ENCODE peak calls at places on chromosomes 1 and 21, in seven cellular contexts. One of them, this sample, is unnamed.
A peak's percentile ranks its signal among the peaks of the same experiment; 100 is the strongest.

GRCh38 chr1:177383715-177384114 is 213.0 kb downstream of the BRINP2 start:
- DNase-seq in NCI-H446: no peak
- DNase-seq in NCI-H748 treated with DMSO at 0.1 percent for 48 hours: no peak
- DNase-seq in Right ventricle myocardium superior: no peak
- DNase-seq in GM20000: no peak
- DNase-seq in NCI-H774: no peak
- DNase-seq in tibial artery: no peak
- DNase-seq in this sample: no peak

GRCh38 chr1:182629674-182630073 is 25.5 kb upstream of the RGS16 start:
- DNase-seq in NCI-H748 treated with DMSO at 0.1 percent for 48 hours: no peak
- DNase-seq in GM20000: no peak
- DNase-seq in tibial artery: no peak
- DNase-seq in Right ventricle myocardium superior: no peak
- DNase-seq in NCI-H774: no peak
- DNase-seq in NCI-H446: no peak
- DNase-seq in this sample: no peak

GRCh38 chr1:185971688-185972087 is 237.5 kb downstream of the HMCN1 start:
- DNase-seq in Right ventricle myocardium superior: no peak
- DNase-seq in NCI-H774: no peak
- DNase-seq in NCI-H446: no peak
- DNase-seq in GM20000: no peak
- DNase-seq in NCI-H748 treated with DMSO at 0.1 percent for 48 hours: no peak
- DNase-seq in tibial artery: no peak
- DNase-seq in this sample: peak; percentile 94

GRCh38 chr21:29511076-29511475 is 212.4 kb downstream of the BACH1 start:
- DNase-seq in NCI-H774: no peak
- DNase-seq in Right ventricle myocardium superior: no peak
- DNase-seq in NCI-H748 treated with DMSO at 0.1 percent for 48 hours: no peak
- DNase-seq in GM20000: no peak
- DNase-seq in tibial artery: no peak
- DNase-seq in NCI-H446: no peak
- DNase-seq in this sample: no peak

GRCh38 chr1:3287656-3288160 is 166.8 kb upstream of the ARHGEF16 start:
- DNase-seq in NCI-H774: no peak
- DNase-seq in NCI-H748 treated with DMSO at 0.1 percent for 48 hours: no peak
- DNase-seq in Right ventricle myocardium superior: no peak
- DNase-seq in NCI-H446: no peak
- DNase-seq in tibial artery: no peak
- DNase-seq in GM20000: no peak
- DNase-seq in this sample: no peak

GRCh38 chr1:234823191-234824176 is 213.5 kb upstream of the IRF2BP2 start:
- DNase-seq in tibial artery: no peak
- DNase-seq in NCI-H774: peak; percentile 61
- DNase-seq in NCI-H446: no peak
- DNase-seq in Right ventricle myocardium superior: no peak
- DNase-seq in GM20000: no peak
- DNase-seq in NCI-H748 treated with DMSO at 0.1 percent for 48 hours: peak; percentile 45
- DNase-seq in this sample: no peak

GRCh38 chr1:244096691-244097090 is 45.6 kb downstream of the ZBTB18 start:
- DNase-seq in tibial artery: no peak
- DNase-seq in Right ventricle myocardium superior: no peak
- DNase-seq in NCI-H748 treated with DMSO at 0.1 percent for 48 hours: no peak
- DNase-seq in NCI-H446: no peak
- DNase-seq in GM20000: no peak
- DNase-seq in NCI-H774: no peak
- DNase-seq in this sample: no peak

GRCh38 chr1:57848406-57848805 is 424.5 kb upstream of the DAB1 start:
- DNase-seq in NCI-H748 treated with DMSO at 0.1 percent for 48 hours: no peak
- DNase-seq in Right ventricle myocardium superior: no peak
- DNase-seq in tibial artery: no peak
- DNase-seq in GM20000: no peak
- DNase-seq in NCI-H446: no peak
- DNase-seq in NCI-H774: no peak
- DNase-seq in this sample: peak; percentile 56

GRCh38 chr1:1001057-1001630 is 1.2 kb upstream of the HES4 start:
- DNase-seq in NCI-H774: no peak
- DNase-seq in Right ventricle myocardium superior: no peak
- DNase-seq in GM20000: peak; percentile 63
- DNase-seq in NCI-H748 treated with DMSO at 0.1 percent for 48 hours: no peak
- DNase-seq in NCI-H446: no peak
- DNase-seq in tibial artery: no peak
- DNase-seq in this sample: no peak

GRCh38 chr1:167747988-167748387 is 26.2 kb downstream of the MPZL1 start:
- DNase-seq in NCI-H748 treated with DMSO at 0.1 percent for 48 hours: no peak
- DNase-seq in GM20000: no peak
- DNase-seq in NCI-H446: no peak
- DNase-seq in tibial artery: no peak
- DNase-seq in NCI-H774: no peak
- DNase-seq in Right ventricle myocardium superior: no peak
- DNase-seq in this sample: no peak

GRCh38 chr1:109399326-109399957 is 1.7 kb upstream of the SORT1 start:
- DNase-seq in NCI-H748 treated with DMSO at 0.1 percent for 48 hours: peak; percentile 73
- DNase-seq in NCI-H774: peak; percentile 65
- DNase-seq in Right ventricle myocardium superior: no peak
- DNase-seq in NCI-H446: peak; percentile 83
- DNase-seq in tibial artery: no peak
- DNase-seq in GM20000: peak; percentile 65
- DNase-seq in this sample: no peak

GRCh38 chr1:93878501-93878888 is 511 bp downstream of the DNTTIP2 start:
- DNase-seq in Right ventricle myocardium superior: peak; percentile 50
- DNase-seq in GM20000: peak; percentile 61
- DNase-seq in NCI-H446: no peak
- DNase-seq in NCI-H774: no peak
- DNase-seq in tibial artery: no peak
- DNase-seq in NCI-H748 treated with DMSO at 0.1 percent for 48 hours: no peak
- DNase-seq in this sample: no peak

GRCh38 chr21:43973634-43973955 is 38.5 kb upstream of the TRAPPC10 start:
- DNase-seq in GM20000: no peak
- DNase-seq in tibial artery: no peak
- DNase-seq in Right ventricle myocardium superior: no peak
- DNase-seq in NCI-H446: no peak
- DNase-seq in NCI-H774: no peak
- DNase-seq in NCI-H748 treated with DMSO at 0.1 percent for 48 hours: no peak
- DNase-seq in this sample: no peak

GRCh38 chr1:151156515-151156819 is at the start of gene TNFAIP8L2:
- DNase-seq in Right ventricle myocardium superior: peak; percentile 83
- DNase-seq in NCI-H748 treated with DMSO at 0.1 percent for 48 hours: no peak
- DNase-seq in tibial artery: no peak
- DNase-seq in GM20000: peak; percentile 66
- DNase-seq in NCI-H446: no peak
- DNase-seq in NCI-H774: no peak
- DNase-seq in this sample: no peak

GRCh38 chr1:101004061-101004460 is 21.5 kb downstream of the DPH5 start:
- DNase-seq in NCI-H774: no peak
- DNase-seq in NCI-H748 treated with DMSO at 0.1 percent for 48 hours: no peak
- DNase-seq in tibial artery: no peak
- DNase-seq in NCI-H446: no peak
- DNase-seq in GM20000: no peak
- DNase-seq in Right ventricle myocardium superior: no peak
- DNase-seq in this sample: no peak

GRCh38 chr1:221166559-221167318 is 287.5 kb downstream of the HLX start:
- DNase-seq in NCI-H748 treated with DMSO at 0.1 percent for 48 hours: no peak
- DNase-seq in NCI-H446: no peak
- DNase-seq in GM20000: peak; percentile 26
- DNase-seq in tibial artery: no peak
- DNase-seq in Right ventricle myocardium superior: no peak
- DNase-seq in NCI-H774: no peak
- DNase-seq in this sample: no peak

GRCh38 chr1:229651546-229651945 is 25.5 kb downstream of the URB2 start:
- DNase-seq in NCI-H774: no peak
- DNase-seq in NCI-H748 treated with DMSO at 0.1 percent for 48 hours: no peak
- DNase-seq in tibial artery: no peak
- DNase-seq in NCI-H446: no peak
- DNase-seq in GM20000: no peak
- DNase-seq in Right ventricle myocardium superior: no peak
- DNase-seq in this sample: no peak

GRCh38 chr1:71565267-71565666 is 484.4 kb upstream of the ZRANB2 start:
- DNase-seq in NCI-H748 treated with DMSO at 0.1 percent for 48 hours: no peak
- DNase-seq in tibial artery: no peak
- DNase-seq in NCI-H774: no peak
- DNase-seq in GM20000: no peak
- DNase-seq in NCI-H446: no peak
- DNase-seq in Right ventricle myocardium superior: no peak
- DNase-seq in this sample: no peak

GRCh38 chr1:205976708-205977107 is 26.5 kb downstream of the RAB7B start:
- DNase-seq in NCI-H446: no peak
- DNase-seq in NCI-H748 treated with DMSO at 0.1 percent for 48 hours: no peak
- DNase-seq in NCI-H774: no peak
- DNase-seq in Right ventricle myocardium superior: peak; percentile 78
- DNase-seq in tibial artery: no peak
- DNase-seq in GM20000: no peak
- DNase-seq in this sample: no peak

GRCh38 chr1:24105368-24106160 is 6.4 kb downstream of the MYOM3 start:
- DNase-seq in GM20000: no peak
- DNase-seq in NCI-H774: no peak
- DNase-seq in NCI-H446: no peak
- DNase-seq in Right ventricle myocardium superior: no peak
- DNase-seq in NCI-H748 treated with DMSO at 0.1 percent for 48 hours: no peak
- DNase-seq in tibial artery: no peak
- DNase-seq in this sample: no peak

GRCh38 chr1:172399369-172400072 is 21.0 kb upstream of the C1orf105 start:
- DNase-seq in NCI-H774: peak; percentile 71
- DNase-seq in NCI-H446: peak; percentile 87
- DNase-seq in Right ventricle myocardium superior: no peak
- DNase-seq in tibial artery: peak; percentile 76
- DNase-seq in GM20000: peak; percentile 25
- DNase-seq in NCI-H748 treated with DMSO at 0.1 percent for 48 hours: no peak
- DNase-seq in this sample: peak; percentile 89

GRCh38 chr1:157325220-157325619 is 187.0 kb upstream of the ETV3 start:
- DNase-seq in NCI-H774: no peak
- DNase-seq in Right ventricle myocardium superior: no peak
- DNase-seq in NCI-H446: no peak
- DNase-seq in tibial artery: no peak
- DNase-seq in GM20000: no peak
- DNase-seq in NCI-H748 treated with DMSO at 0.1 percent for 48 hours: no peak
- DNase-seq in this sample: no peak

GRCh38 chr1:205907794-205908193 is 35.5 kb downstream of the SLC26A9 start:
- DNase-seq in NCI-H748 treated with DMSO at 0.1 percent for 48 hours: no peak
- DNase-seq in NCI-H446: no peak
- DNase-seq in GM20000: no peak
- DNase-seq in Right ventricle myocardium superior: no peak
- DNase-seq in NCI-H774: no peak
- DNase-seq in tibial artery: no peak
- DNase-seq in this sample: no peak

GRCh38 chr21:25535811-25536210 is 71.5 kb downstream of the MRPL39 start:
- DNase-seq in NCI-H446: no peak
- DNase-seq in Right ventricle myocardium superior: no peak
- DNase-seq in GM20000: no peak
- DNase-seq in NCI-H774: no peak
- DNase-seq in tibial artery: no peak
- DNase-seq in NCI-H748 treated with DMSO at 0.1 percent for 48 hours: no peak
- DNase-seq in this sample: no peak

GRCh38 chr1:232837085-232837484 is 31.9 kb downstream of the MAP10 start:
- DNase-seq in GM20000: no peak
- DNase-seq in Right ventricle myocardium superior: no peak
- DNase-seq in NCI-H774: no peak
- DNase-seq in NCI-H748 treated with DMSO at 0.1 percent for 48 hours: no peak
- DNase-seq in NCI-H446: no peak
- DNase-seq in tibial artery: no peak
- DNase-seq in this sample: no peak

GRCh38 chr1:7341145-7341900 is 429.8 kb upstream of the VAMP3 start:
- DNase-seq in GM20000: no peak
- DNase-seq in NCI-H748 treated with DMSO at 0.1 percent for 48 hours: no peak
- DNase-seq in Right ventricle myocardium superior: no peak
- DNase-seq in NCI-H774: no peak
- DNase-seq in NCI-H446: no peak
- DNase-seq in tibial artery: no peak
- DNase-seq in this sample: no peak

GRCh38 chr1:198380275-198380674 is 160.2 kb downstream of the ATP6V1G3 start:
- DNase-seq in GM20000: no peak
- DNase-seq in Right ventricle myocardium superior: no peak
- DNase-seq in NCI-H748 treated with DMSO at 0.1 percent for 48 hours: no peak
- DNase-seq in NCI-H446: no peak
- DNase-seq in NCI-H774: no peak
- DNase-seq in tibial artery: no peak
- DNase-seq in this sample: no peak

GRCh38 chr1:166261511-166261910 is 94.7 kb upstream of the FAM78B start:
- DNase-seq in tibial artery: no peak
- DNase-seq in GM20000: no peak
- DNase-seq in NCI-H446: no peak
- DNase-seq in NCI-H774: no peak
- DNase-seq in Right ventricle myocardium superior: no peak
- DNase-seq in NCI-H748 treated with DMSO at 0.1 percent for 48 hours: no peak
- DNase-seq in this sample: no peak

GRCh38 chr1:8661185-8662110 is 156.0 kb downstream of the RERE start:
- DNase-seq in Right ventricle myocardium superior: no peak
- DNase-seq in NCI-H774: no peak
- DNase-seq in tibial artery: no peak
- DNase-seq in GM20000: peak; percentile 45
- DNase-seq in NCI-H748 treated with DMSO at 0.1 percent for 48 hours: no peak
- DNase-seq in NCI-H446: peak; percentile 64
- DNase-seq in this sample: no peak

This sample was measured in non-pigmented ciliary epithelial cell.